ENCODE peak calls at places on chromosomes 3 and 15, in eight cellular contexts. W is ovary, Y is IMR-90, Q is sciatic nerve, M is glutamatergic neuron, G is astrocyte of the spinal cord, R is MCF 10A, K is testis. N is an unnamed sample.
A peak's percentile ranks its signal among the peaks of the same experiment; 100 is the strongest.

GRCh38 chr3:119831941-119832371 is 50.1 kb downstream of the NR1I2 start:
- DNase-seq in W (no peak), Y (peak; percentile 70), Q (no peak), M (no peak), G (peak; percentile 78), R (no peak), K (no peak), N (no peak)

GRCh38 chr3:129619726-129620162 is 13.3 kb upstream of the PLXND1 start:
- DNase-seq in W (no peak), Y (no peak), Q (peak; percentile 58), M (no peak), G (no peak), R (no peak), K (no peak), N (no peak)

GRCh38 chr15:23628612-23629233 is 18.9 kb downstream of the MAGEL2 start:
- DNase-seq in W (no peak), Y (no peak), Q (no peak), M (no peak), G (no peak), R (no peak), K (no peak), N (no peak)

GRCh38 chr3:192772495-192772894 is 45.2 kb upstream of the FGF12 start:
- DNase-seq in W (no peak), Y (peak; percentile 18), Q (no peak), M (peak; percentile 60), G (peak; percentile 14), R (peak; percentile 49), K (peak; percentile 62), N (peak; percentile 71)

GRCh38 chr15:76330281-76330680 is 6.3 kb upstream of the ISL2 start:
- DNase-seq in W (peak; percentile 39), Y (peak; percentile 46), Q (no peak), M (peak; percentile 50), G (peak; percentile 49), R (peak; percentile 72), K (peak; percentile 72), N (peak; percentile 27)

GRCh38 chr3:24477090-24477656 is 17.5 kb downstream of the THRB start:
- DNase-seq in W (no peak), Y (no peak), Q (no peak), M (no peak), G (no peak), R (no peak), K (no peak), N (no peak)

GRCh38 chr3:33941804-33942203 is 143.4 kb downstream of the PDCD6IP start:
- DNase-seq in W (no peak), Y (no peak), Q (no peak), M (no peak), G (no peak), R (no peak), K (no peak), N (no peak)

GRCh38 chr3:10263549-10264363 is 15.5 kb downstream of the TATDN2 start:
- DNase-seq in W (peak; percentile 63), Y (peak; percentile 42), Q (peak; percentile 58), M (peak; percentile 76), G (peak; percentile 57), R (peak; percentile 38), K (peak; percentile 59), N (peak; percentile 61)

GRCh38 chr3:192819001-192819569 is 91.7 kb upstream of the FGF12 start:
- DNase-seq in W (no peak), Y (peak; percentile 88), Q (no peak), M (no peak), G (peak; percentile 83), R (peak; percentile 89), K (no peak), N (peak; percentile 9)